ENCODE peak calls at places on chromosomes 6 and 20, in five cellular contexts. One of them, this sample, is unnamed. For H3K4me1, the result is how much of the 10 kb centered on the place peaks cover.

GRCh38 chr20:58546312-58546711 is 31.1 kb upstream of the APCDD1L start:
- DNase-seq in OCI-LY7: no peak
- DNase-seq in A549: no peak
- DNase-seq in uterus: no peak
- DNase-seq in suprapubic skin: no peak
- DNase-seq in this sample: no peak

GRCh38 chr6:44096615-44097014 is 30.6 kb downstream of the MRPL14 start:
- DNase-seq in OCI-LY7: peak
- DNase-seq in A549: peak
- DNase-seq in uterus: peak
- DNase-seq in suprapubic skin: peak
- DNase-seq in this sample: peak

GRCh38 chr6:8180327-8181161 is 78.2 kb upstream of the EEF1E1 start:
- DNase-seq in OCI-LY7: no peak
- DNase-seq in A549: no peak
- DNase-seq in uterus: no peak
- DNase-seq in suprapubic skin: no peak
- DNase-seq in this sample: peak

GRCh38 chr6:26607434-26608230 is 10.9 kb downstream of the ABT1 start:
- DNase-seq in OCI-LY7: peak
- DNase-seq in A549: peak
- DNase-seq in uterus: no peak
- DNase-seq in suprapubic skin: no peak
- DNase-seq in this sample: peak

GRCh38 chr6:116287668-116288282 is 8.0 kb upstream of the TSPYL1 start:
- DNase-seq in OCI-LY7: peak
- DNase-seq in A549: no peak
- DNase-seq in uterus: no peak
- DNase-seq in suprapubic skin: no peak
- DNase-seq in this sample: no peak

GRCh38 chr20:58978351-58979190 is 2.5 kb upstream of the NELFCD start:
- DNase-seq in OCI-LY7: peak
- DNase-seq in A549: no peak
- DNase-seq in uterus: no peak
- DNase-seq in suprapubic skin: no peak
- DNase-seq in this sample: no peak

GRCh38 chr20:56945057-56945456 is 316.0 kb downstream of the TFAP2C start:
- DNase-seq in OCI-LY7: peak
- DNase-seq in A549: no peak
- DNase-seq in uterus: no peak
- DNase-seq in suprapubic skin: no peak
- DNase-seq in this sample: no peak

GRCh38 chr6:15554728-15555100 is 108.1 kb downstream of the DTNBP1 start:
- DNase-seq in OCI-LY7: no peak
- DNase-seq in A549: no peak
- DNase-seq in uterus: no peak
- DNase-seq in suprapubic skin: no peak
- DNase-seq in this sample: no peak

GRCh38 chr6:36029464-36029863 is 1.9 kb downstream of the MAPK14 start:
- DNase-seq in OCI-LY7: no peak
- DNase-seq in A549: no peak
- DNase-seq in uterus: no peak
- DNase-seq in suprapubic skin: no peak
- DNase-seq in this sample: no peak

GRCh38 chr6:134863763-134864510 is 86.0 kb downstream of the ALDH8A1 start:
- DNase-seq in OCI-LY7: no peak
- DNase-seq in A549: no peak
- DNase-seq in uterus: no peak
- DNase-seq in suprapubic skin: no peak
- DNase-seq in this sample: no peak

DNA sequence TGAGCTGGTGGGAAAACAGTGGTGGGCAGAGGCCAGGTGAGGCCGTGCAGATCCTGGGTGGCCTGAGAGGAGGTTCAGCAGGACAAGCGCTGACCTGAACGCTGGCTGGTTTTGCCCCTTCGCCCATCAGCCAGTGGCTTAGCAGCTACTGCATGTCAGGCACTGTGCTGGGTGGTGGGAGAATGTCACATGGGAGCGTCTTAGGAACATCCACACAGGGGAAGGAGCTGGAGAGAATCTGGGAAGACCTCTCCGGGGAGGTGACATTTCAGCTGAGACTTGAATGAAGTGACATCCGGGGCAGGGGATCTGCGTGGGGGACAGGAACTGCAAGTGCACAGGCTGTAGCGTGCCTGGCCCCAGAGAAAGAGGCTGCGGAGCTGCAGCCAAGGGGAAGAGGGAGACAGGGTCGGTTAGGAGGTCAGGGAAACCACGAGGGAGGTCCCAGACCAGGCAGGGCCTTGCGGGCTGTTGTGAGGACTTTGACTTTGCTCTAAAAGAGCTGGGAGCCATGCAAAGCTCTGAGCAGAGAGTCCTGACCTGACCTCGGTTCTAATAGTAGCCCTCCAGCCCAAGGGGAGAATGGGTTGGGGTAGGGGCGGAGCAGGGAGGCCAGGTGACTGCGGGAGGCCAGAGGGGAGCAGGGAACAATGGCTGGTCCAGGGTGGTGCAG is 156.8 kb upstream of the PTPN1 start:
- DNase-seq in OCI-LY7: no peak
- DNase-seq in A549: no peak
- DNase-seq in uterus: peak
- DNase-seq in suprapubic skin: no peak
- DNase-seq in this sample: no peak
- H3K4me3 ChIP-seq in OCI-LY7: no peak
- H3K4me3 ChIP-seq in A549: no peak
- H3K4me3 ChIP-seq in uterus: no peak
- H3K4me3 ChIP-seq in suprapubic skin: no peak
- H3K4me3 ChIP-seq in this sample: no peak

GRCh38 chr6:167848783-167849182 is 22.1 kb downstream of the AFDN start:
- DNase-seq in OCI-LY7: no peak
- DNase-seq in A549: no peak
- DNase-seq in uterus: no peak
- DNase-seq in suprapubic skin: no peak
- DNase-seq in this sample: no peak

GRCh38 chr6:167847936-167848335 is 21.2 kb downstream of the AFDN start:
- DNase-seq in OCI-LY7: no peak
- DNase-seq in A549: no peak
- DNase-seq in uterus: no peak
- DNase-seq in suprapubic skin: no peak
- DNase-seq in this sample: no peak

GRCh38 chr6:167850792-167851191 is 24.1 kb downstream of the AFDN start:
- DNase-seq in OCI-LY7: no peak
- DNase-seq in A549: no peak
- DNase-seq in uterus: no peak
- DNase-seq in suprapubic skin: no peak
- DNase-seq in this sample: no peak

GRCh38 chr6:167851349-167851952 is 24.7 kb downstream of the AFDN start:
- DNase-seq in OCI-LY7: no peak
- DNase-seq in A549: no peak
- DNase-seq in uterus: no peak
- DNase-seq in suprapubic skin: no peak
- DNase-seq in this sample: no peak

DNA sequence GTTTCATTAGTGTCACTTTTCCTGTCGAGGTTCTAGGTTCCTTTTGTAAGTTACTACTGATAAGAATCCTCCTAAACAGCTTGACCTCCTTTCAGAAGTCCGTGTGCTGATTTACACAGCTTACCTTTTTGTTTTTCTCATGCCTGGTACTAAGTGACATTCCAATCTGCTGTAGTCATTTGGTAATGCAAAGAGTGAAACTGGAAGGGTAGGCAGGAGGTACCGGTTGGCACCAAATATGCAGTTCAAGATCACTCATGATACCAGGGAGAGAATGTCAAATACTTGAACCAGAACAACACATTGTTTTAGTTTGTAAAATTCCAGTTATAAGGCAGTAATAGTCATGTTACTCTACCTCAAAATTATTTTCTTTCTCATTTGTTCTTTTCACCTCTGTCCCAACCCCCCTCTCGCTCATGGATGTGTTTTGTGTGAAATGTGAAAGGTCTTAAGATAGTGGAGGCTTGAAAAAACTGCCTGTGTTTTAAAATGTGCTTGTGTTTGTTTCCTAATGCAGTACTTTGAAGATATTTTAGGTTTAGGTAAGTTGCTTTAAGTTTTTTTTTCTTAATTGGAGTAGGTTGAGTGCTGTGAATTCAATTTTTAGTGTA is 23.2 kb downstream of the AFDN start:
- DNase-seq in OCI-LY7: no peak
- DNase-seq in A549: peak
- DNase-seq in uterus: no peak
- DNase-seq in suprapubic skin: no peak
- DNase-seq in this sample: no peak
- H3K27ac ChIP-seq in OCI-LY7: no peak
- H3K27ac ChIP-seq in A549: peak
- H3K27ac ChIP-seq in uterus: no peak
- H3K27ac ChIP-seq in suprapubic skin: peak
- H3K27ac ChIP-seq in this sample: peak

GRCh38 chr20:40714109-40714508 is 25.1 kb upstream of the MAFB start:
- DNase-seq in OCI-LY7: no peak
- DNase-seq in A549: no peak
- DNase-seq in uterus: no peak
- DNase-seq in suprapubic skin: no peak
- DNase-seq in this sample: no peak
- H3K4me1 ChIP-seq in OCI-LY7: under half
- H3K4me1 ChIP-seq in A549: under half
- H3K4me1 ChIP-seq in uterus: under half
- H3K4me1 ChIP-seq in suprapubic skin: under half
- H3K4me1 ChIP-seq in this sample: under half

DNA sequence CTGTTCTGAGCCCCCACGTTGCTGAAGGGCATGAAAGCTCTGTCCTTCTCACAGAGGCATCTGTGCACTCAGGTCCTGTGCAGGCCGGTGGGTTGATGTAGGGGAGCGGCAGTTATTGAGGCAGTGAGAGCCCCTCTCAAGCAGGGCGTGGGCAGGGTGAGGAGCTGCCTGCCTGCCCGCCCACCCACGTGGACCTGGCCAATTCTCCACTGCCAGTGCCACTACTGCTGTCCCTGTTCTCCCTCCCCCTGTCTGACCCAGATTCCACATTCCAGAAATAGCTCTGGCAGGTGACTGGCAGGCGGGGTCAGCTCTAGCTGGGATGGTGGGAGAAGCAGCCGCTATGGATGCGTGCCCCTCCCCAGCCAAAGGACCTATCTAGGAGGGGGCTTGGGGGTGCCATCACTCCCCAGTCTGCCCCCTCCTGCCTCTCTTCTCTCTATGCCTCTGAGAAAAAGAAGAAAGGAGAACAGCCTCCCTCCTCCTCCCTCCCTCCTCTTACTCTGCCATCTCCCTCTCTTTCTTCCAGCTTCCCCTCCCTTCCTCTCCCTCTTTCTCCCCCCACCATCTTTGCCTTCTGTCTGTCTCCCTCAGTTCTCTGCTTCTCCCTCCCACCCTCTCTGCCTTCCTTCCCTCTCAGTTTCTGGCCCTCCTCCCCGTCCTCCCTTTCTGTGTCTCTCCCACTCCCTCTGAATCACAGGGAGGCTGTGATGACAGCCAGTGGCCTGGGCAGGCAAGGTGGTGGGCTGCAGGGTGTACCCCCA is 86.5 kb upstream of the MYL9 start:
- DNase-seq in OCI-LY7: no peak
- DNase-seq in A549: no peak
- DNase-seq in uterus: no peak
- DNase-seq in suprapubic skin: no peak
- DNase-seq in this sample: peak
- H3K4me3 ChIP-seq in OCI-LY7: no peak
- H3K4me3 ChIP-seq in A549: no peak
- H3K4me3 ChIP-seq in uterus: no peak
- H3K4me3 ChIP-seq in suprapubic skin: no peak
- H3K4me3 ChIP-seq in this sample: no peak

DNA sequence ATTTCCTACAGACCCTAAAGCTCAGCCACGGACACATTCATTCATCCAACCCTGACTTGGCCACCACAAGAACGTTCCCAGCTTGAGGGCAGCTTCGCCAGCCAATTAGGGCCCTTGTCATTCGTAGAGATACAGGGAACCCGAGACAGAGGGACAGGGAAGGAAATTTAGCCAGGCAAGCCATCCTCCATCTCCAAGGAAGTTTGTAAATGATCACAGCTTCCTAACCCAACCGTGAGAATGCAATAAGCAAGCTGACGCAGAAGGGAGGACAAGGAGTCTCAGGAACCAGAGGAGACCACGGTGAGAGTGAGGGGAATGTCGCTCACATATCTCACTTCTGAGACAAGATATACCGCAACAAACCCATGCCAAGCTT is 1.4 kb downstream of the TRAM2 start:
- DNase-seq in OCI-LY7: no peak
- DNase-seq in A549: no peak
- DNase-seq in uterus: no peak
- DNase-seq in suprapubic skin: no peak
- DNase-seq in this sample: peak
- H3K27ac ChIP-seq in OCI-LY7: no peak
- H3K27ac ChIP-seq in A549: peak
- H3K27ac ChIP-seq in uterus: peak
- H3K27ac ChIP-seq in suprapubic skin: peak
- H3K27ac ChIP-seq in this sample: peak

GRCh38 chr6:41758641-41759035 is 11.4 kb upstream of the PGC start:
- DNase-seq in OCI-LY7: no peak
- DNase-seq in A549: no peak
- DNase-seq in uterus: no peak
- DNase-seq in suprapubic skin: no peak
- DNase-seq in this sample: no peak

GRCh38 chr6:41757931-41758640 is 10.9 kb upstream of the PGC start:
- DNase-seq in OCI-LY7: no peak
- DNase-seq in A549: no peak
- DNase-seq in uterus: no peak
- DNase-seq in suprapubic skin: no peak
- DNase-seq in this sample: no peak

GRCh38 chr6:41757268-41757667 is 10.1 kb upstream of the PGC start:
- DNase-seq in OCI-LY7: no peak
- DNase-seq in A549: no peak
- DNase-seq in uterus: no peak
- DNase-seq in suprapubic skin: no peak
- DNase-seq in this sample: no peak

GRCh38 chr6:41756354-41756753 is 9.2 kb upstream of the PGC start:
- DNase-seq in OCI-LY7: no peak
- DNase-seq in A549: no peak
- DNase-seq in uterus: no peak
- DNase-seq in suprapubic skin: no peak
- DNase-seq in this sample: no peak

DNA sequence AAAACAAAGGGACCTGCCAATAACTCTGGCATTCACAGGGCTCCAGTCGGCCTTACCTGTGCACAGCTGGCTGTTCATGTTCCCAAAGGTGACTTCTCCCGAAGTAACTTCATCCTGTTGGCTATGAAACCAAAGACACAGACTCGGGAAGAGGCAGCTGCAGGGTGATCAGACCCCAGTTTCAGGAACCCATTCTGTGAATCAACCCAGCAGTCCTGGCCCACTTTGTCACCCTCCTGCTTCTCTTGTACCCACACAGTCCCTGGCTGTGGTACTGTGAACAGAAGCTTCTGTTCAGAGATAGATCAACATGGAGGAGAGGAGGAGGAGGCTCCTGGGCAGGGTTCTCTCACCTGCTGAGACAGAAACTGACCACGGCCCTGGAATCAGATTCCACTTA is 8.7 kb upstream of the PGC start:
- DNase-seq in OCI-LY7: no peak
- DNase-seq in A549: no peak
- DNase-seq in uterus: no peak
- DNase-seq in suprapubic skin: no peak
- DNase-seq in this sample: no peak
- H3K4me1 ChIP-seq in OCI-LY7: under half
- H3K4me1 ChIP-seq in A549: under half
- H3K4me1 ChIP-seq in uterus: under half
- H3K4me1 ChIP-seq in suprapubic skin: under half
- H3K4me1 ChIP-seq in this sample: under half